ENCODE peak calls at places on chromosomes 11 and 22, in six cellular contexts. One of them, this sample, is unnamed.

GRCh38 chr11:82738116-82738515 is 4.5 kb upstream of the FAM181B start:
- DNase-seq in K562: no peak
- DNase-seq in WTC11: no peak
- DNase-seq in HepG2: no peak
- DNase-seq in H1: no peak
- DNase-seq in A549: no peak
- DNase-seq in this sample: no peak

GRCh38 chr22:32083000-32083399 is 39.9 kb downstream of the SLC5A1 start:
- DNase-seq in K562: no peak
- DNase-seq in H1: no peak
- DNase-seq in HepG2: no peak
- DNase-seq in WTC11: no peak
- DNase-seq in A549: no peak
- DNase-seq in this sample: no peak

GRCh38 chr11:78449866-78450265 is 32.2 kb upstream of the GAB2 start:
- DNase-seq in WTC11: no peak
- DNase-seq in H1: no peak
- DNase-seq in HepG2: no peak
- DNase-seq in A549: no peak
- DNase-seq in K562: no peak
- DNase-seq in this sample: no peak

GRCh38 chr11:122248130-122248529 is 132.1 kb upstream of the BLID start:
- DNase-seq in HepG2: no peak
- DNase-seq in WTC11: no peak
- DNase-seq in A549: no peak
- DNase-seq in H1: no peak
- DNase-seq in K562: no peak
- DNase-seq in this sample: no peak

GRCh38 chr11:71125150-71125549 is 127.2 kb downstream of the SHANK2 start:
- DNase-seq in HepG2: no peak
- DNase-seq in K562: no peak
- DNase-seq in A549: no peak
- DNase-seq in H1: no peak
- DNase-seq in WTC11: no peak
- DNase-seq in this sample: no peak

GRCh38 chr11:16812274-16812673 is 73.8 kb downstream of the C11orf58 start:
- DNase-seq in A549: no peak
- DNase-seq in WTC11: no peak
- DNase-seq in HepG2: peak
- DNase-seq in H1: no peak
- DNase-seq in K562: no peak
- DNase-seq in this sample: no peak

GRCh38 chr11:3080733-3081385 is 23.6 kb upstream of the CARS1 start:
- DNase-seq in K562: no peak
- DNase-seq in HepG2: no peak
- DNase-seq in WTC11: no peak
- DNase-seq in H1: no peak
- DNase-seq in A549: no peak
- DNase-seq in this sample: no peak

GRCh38 chr11:88329563-88330250 is 7.8 kb downstream of the CTSC start:
- DNase-seq in WTC11: no peak
- DNase-seq in K562: no peak
- DNase-seq in A549: no peak
- DNase-seq in H1: no peak
- DNase-seq in HepG2: no peak
- DNase-seq in this sample: no peak

GRCh38 chr11:103545551-103545950 is 436.3 kb downstream of the DYNC2H1 start:
- DNase-seq in WTC11: no peak
- DNase-seq in A549: no peak
- DNase-seq in K562: no peak
- DNase-seq in H1: no peak
- DNase-seq in HepG2: no peak
- DNase-seq in this sample: no peak

GRCh38 chr11:121716060-121716459 is 263.3 kb upstream of the SORL1-AS1 start:
- DNase-seq in WTC11: no peak
- DNase-seq in K562: no peak
- DNase-seq in A549: no peak
- DNase-seq in HepG2: no peak
- DNase-seq in H1: no peak
- DNase-seq in this sample: no peak

GRCh38 chr22:47355776-47356432 is 593.5 kb downstream of the TBC1D22A start:
- DNase-seq in HepG2: no peak
- DNase-seq in H1: no peak
- DNase-seq in A549: no peak
- DNase-seq in WTC11: no peak
- DNase-seq in K562: no peak
- DNase-seq in this sample: no peak

GRCh38 chr22:45235101-45235777 is 5.5 kb downstream of the KIAA0930 start:
- DNase-seq in K562: no peak
- DNase-seq in WTC11: no peak
- DNase-seq in HepG2: no peak
- DNase-seq in H1: no peak
- DNase-seq in A549: no peak
- DNase-seq in this sample: no peak

GRCh38 chr22:50547231-50547851 is 1.6 kb downstream of the KLHDC7B start:
- DNase-seq in WTC11: no peak
- DNase-seq in A549: no peak
- DNase-seq in HepG2: no peak
- DNase-seq in K562: peak
- DNase-seq in H1: no peak
- DNase-seq in this sample: no peak

GRCh38 chr22:23184764-23185113 is 4.4 kb downstream of the BCR start:
- DNase-seq in A549: no peak
- DNase-seq in K562: peak
- DNase-seq in HepG2: no peak
- DNase-seq in WTC11: no peak
- DNase-seq in H1: no peak
- DNase-seq in this sample: no peak

GRCh38 chr22:28582806-28583205 is 96.8 kb downstream of the TTC28 start:
- DNase-seq in H1: no peak
- DNase-seq in WTC11: no peak
- DNase-seq in A549: no peak
- DNase-seq in HepG2: no peak
- DNase-seq in K562: no peak
- DNase-seq in this sample: no peak

GRCh38 chr11:44993971-44994705 is 43.5 kb upstream of the TP53I11 start:
- DNase-seq in A549: no peak
- DNase-seq in WTC11: no peak
- DNase-seq in H1: no peak
- DNase-seq in K562: no peak
- DNase-seq in HepG2: no peak
- DNase-seq in this sample: no peak

GRCh38 chr22:46763051-46763705 is 728 bp downstream of the TBC1D22A start:
- DNase-seq in A549: no peak
- DNase-seq in WTC11: no peak
- DNase-seq in HepG2: no peak
- DNase-seq in H1: no peak
- DNase-seq in K562: peak
- DNase-seq in this sample: peak

GRCh38 chr22:26681395-26681821 is 24.0 kb downstream of the MIAT start:
- DNase-seq in A549: no peak
- DNase-seq in H1: no peak
- DNase-seq in HepG2: no peak
- DNase-seq in WTC11: peak
- DNase-seq in K562: no peak
- DNase-seq in this sample: peak

GRCh38 chr11:77457340-77457739 is 16.6 kb downstream of the PAK1 start:
- DNase-seq in WTC11: no peak
- DNase-seq in A549: no peak
- DNase-seq in K562: no peak
- DNase-seq in HepG2: no peak
- DNase-seq in H1: no peak
- DNase-seq in this sample: no peak

GRCh38 chr11:1231396-1232327 is 8.8 kb downstream of the MUC5B start:
- DNase-seq in H1: no peak
- DNase-seq in HepG2: no peak
- DNase-seq in K562: no peak
- DNase-seq in A549: no peak
- DNase-seq in WTC11: peak
- DNase-seq in this sample: no peak

GRCh38 chr11:3747704-3748103 is 49.6 kb downstream of the NUP98 start:
- DNase-seq in HepG2: no peak
- DNase-seq in K562: no peak
- DNase-seq in A549: no peak
- DNase-seq in H1: no peak
- DNase-seq in WTC11: no peak
- DNase-seq in this sample: no peak

GRCh38 chr11:8545698-8546366 is 48.2 kb downstream of the STK33 start:
- DNase-seq in WTC11: no peak
- DNase-seq in HepG2: peak
- DNase-seq in H1: no peak
- DNase-seq in K562: no peak
- DNase-seq in A549: no peak
- DNase-seq in this sample: no peak

GRCh38 chr11:1227551-1228182 is 4.8 kb downstream of the MUC5B start:
- DNase-seq in A549: no peak
- DNase-seq in H1: no peak
- DNase-seq in K562: no peak
- DNase-seq in HepG2: no peak
- DNase-seq in WTC11: no peak
- DNase-seq in this sample: no peak

GRCh38 chr11:115784796-115785521 is 280.7 kb upstream of the CADM1 start:
- DNase-seq in HepG2: no peak
- DNase-seq in WTC11: no peak
- DNase-seq in A549: no peak
- DNase-seq in H1: no peak
- DNase-seq in K562: no peak
- DNase-seq in this sample: no peak

GRCh38 chr22:30717331-30717921 is 22.8 kb downstream of the OSBP2 start:
- DNase-seq in WTC11: no peak
- DNase-seq in A549: peak
- DNase-seq in H1: no peak
- DNase-seq in HepG2: peak
- DNase-seq in K562: no peak
- DNase-seq in this sample: peak

GRCh38 chr22:23408321-23408720 is 171.8 kb downstream of the IGLL1 start:
- DNase-seq in HepG2: no peak
- DNase-seq in K562: no peak
- DNase-seq in H1: no peak
- DNase-seq in A549: no peak
- DNase-seq in WTC11: no peak
- DNase-seq in this sample: no peak

DNA sequence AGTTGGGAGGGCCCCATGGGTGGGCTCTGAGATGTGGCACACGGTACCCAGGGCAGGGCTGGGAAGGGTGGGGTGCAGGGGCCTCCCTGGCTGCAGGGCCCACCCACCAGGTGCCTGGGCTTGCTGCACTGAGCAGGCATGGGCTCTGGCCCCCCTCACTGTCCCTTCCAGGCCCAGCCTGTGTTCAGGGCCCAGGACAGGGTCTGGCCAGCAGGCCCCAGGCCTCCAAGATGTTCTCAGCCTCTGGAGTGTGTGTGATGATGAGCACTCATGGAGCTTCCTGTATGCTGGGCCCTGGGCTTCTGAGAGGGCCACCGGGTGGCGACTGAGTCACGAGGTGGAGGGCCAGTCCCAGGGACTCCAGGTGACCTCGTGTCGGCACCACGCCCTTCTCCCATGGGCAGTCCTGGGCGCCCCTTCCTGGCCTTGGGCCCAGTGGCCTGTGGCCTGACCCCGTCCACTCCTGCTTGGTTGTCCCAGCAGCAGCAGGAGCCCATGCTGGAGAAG is 55.9 kb upstream of the CCDC188 start:
- DNase-seq in H1: no peak
- DNase-seq in K562: peak
- DNase-seq in HepG2: no peak
- DNase-seq in A549: no peak
- DNase-seq in WTC11: no peak
- DNase-seq in this sample: peak
- TF ChIP-seq JUN in H1: no peak
- TF ChIP-seq JUN in K562: peak
- TF ChIP-seq JUN in HepG2: no peak
- TF ChIP-seq JUN in A549: no peak
- TF ChIP-seq JUN in WTC11: no peak
- TF ChIP-seq JUN in this sample: no peak

GRCh38 chr22:35203583-35203982 is 53.7 kb upstream of the HMGXB4 start:
- DNase-seq in HepG2: no peak
- DNase-seq in H1: no peak
- DNase-seq in K562: no peak
- DNase-seq in WTC11: no peak
- DNase-seq in A549: no peak
- DNase-seq in this sample: no peak

GRCh38 chr22:35205141-35205775 is 52.0 kb upstream of the HMGXB4 start:
- DNase-seq in K562: no peak
- DNase-seq in A549: no peak
- DNase-seq in H1: no peak
- DNase-seq in WTC11: no peak
- DNase-seq in HepG2: no peak
- DNase-seq in this sample: no peak

GRCh38 chr22:35208003-35208402 is 49.3 kb upstream of the HMGXB4 start:
- DNase-seq in HepG2: no peak
- DNase-seq in WTC11: no peak
- DNase-seq in K562: no peak
- DNase-seq in H1: no peak
- DNase-seq in A549: no peak
- DNase-seq in this sample: no peak

GRCh38 chr22:35206889-35207288 is 50.4 kb upstream of the HMGXB4 start:
- DNase-seq in HepG2: no peak
- DNase-seq in H1: no peak
- DNase-seq in WTC11: no peak
- DNase-seq in K562: no peak
- DNase-seq in A549: no peak
- DNase-seq in this sample: no peak

GRCh38 chr22:35205956-35206355 is 51.3 kb upstream of the HMGXB4 start:
- DNase-seq in H1: no peak
- DNase-seq in K562: no peak
- DNase-seq in A549: no peak
- DNase-seq in WTC11: no peak
- DNase-seq in HepG2: no peak
- DNase-seq in this sample: no peak
- TF ChIP-seq JUN in H1: no peak
- TF ChIP-seq JUN in K562: no peak
- TF ChIP-seq JUN in A549: no peak
- TF ChIP-seq JUN in WTC11: no peak
- TF ChIP-seq JUN in HepG2: no peak
- TF ChIP-seq JUN in this sample: no peak

DNA sequence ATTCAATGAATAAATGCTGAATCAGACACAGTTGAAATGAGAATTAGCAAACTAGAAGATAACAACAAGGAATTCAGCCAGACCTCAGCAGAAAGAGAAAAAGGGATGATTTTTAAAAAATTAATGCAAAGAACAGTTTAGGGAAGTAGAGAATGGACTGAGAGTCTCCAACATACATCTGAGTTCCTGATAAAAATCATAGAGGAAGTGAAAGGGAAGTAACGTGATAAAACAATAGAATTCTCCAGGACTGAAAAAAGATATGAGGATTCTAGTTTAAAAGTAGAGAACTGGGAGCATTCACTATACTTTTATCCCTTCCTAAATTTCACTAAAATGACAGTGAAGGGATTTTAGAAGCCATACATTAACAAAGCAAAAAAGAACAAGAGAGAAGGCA is 592.0 kb downstream of the SOX6 start:
- DNase-seq in K562: no peak
- DNase-seq in A549: no peak
- DNase-seq in HepG2: no peak
- DNase-seq in WTC11: no peak
- DNase-seq in H1: no peak
- DNase-seq in this sample: no peak
- TF ChIP-seq JUN in K562: no peak
- TF ChIP-seq JUN in A549: no peak
- TF ChIP-seq JUN in HepG2: no peak
- TF ChIP-seq JUN in WTC11: no peak
- TF ChIP-seq JUN in H1: no peak
- TF ChIP-seq JUN in this sample: no peak

GRCh38 chr11:117919326-117920275 is 9.6 kb downstream of the TMPRSS13 start:
- DNase-seq in WTC11: no peak
- DNase-seq in A549: no peak
- DNase-seq in K562: no peak
- DNase-seq in H1: no peak
- DNase-seq in HepG2: no peak
- DNase-seq in this sample: no peak
- TF ChIP-seq JUN in WTC11: no peak
- TF ChIP-seq JUN in A549: no peak
- TF ChIP-seq JUN in K562: no peak
- TF ChIP-seq JUN in H1: no peak
- TF ChIP-seq JUN in HepG2: no peak
- TF ChIP-seq JUN in this sample: no peak

This sample was measured in endothelial cell of umbilical vein.